ENCODE peak calls at places on chromosomes 7 and 10, in four cellular contexts. One of them, this sample, is unnamed.
A peak's percentile ranks its signal among the peaks of the same experiment; 100 is the strongest.

GRCh38 chr10:102997998-102998397 is 79.9 kb downstream of the CNNM2 start:
- DNase-seq in HT-29: no peak
- DNase-seq in substantia nigra: no peak
- DNase-seq in ELR: no peak
- DNase-seq in this sample: no peak

GRCh38 chr7:20214787-20215669 is 2.2 kb downstream of the MACC1 start:
- DNase-seq in HT-29: peak; percentile 60
- DNase-seq in substantia nigra: no peak
- DNase-seq in ELR: no peak
- DNase-seq in this sample: no peak

GRCh38 chr7:151017953-151018420 is 6.3 kb downstream of the ATG9B start:
- DNase-seq in HT-29: peak; percentile 63
- DNase-seq in substantia nigra: peak; percentile 31
- DNase-seq in ELR: peak; percentile 57
- DNase-seq in this sample: no peak

GRCh38 chr10:31771345-31771831 is 157.2 kb downstream of the ARHGAP12 start:
- DNase-seq in HT-29: no peak
- DNase-seq in substantia nigra: no peak
- DNase-seq in ELR: peak; percentile 61
- DNase-seq in this sample: no peak

GRCh38 chr10:6136215-6137201 is 47.7 kb downstream of the RBM17 start:
- DNase-seq in HT-29: no peak
- DNase-seq in substantia nigra: no peak
- DNase-seq in ELR: peak; percentile 94
- DNase-seq in this sample: no peak

GRCh38 chr7:134828361-134828760 is 48.9 kb downstream of the CALD1 start:
- DNase-seq in HT-29: no peak
- DNase-seq in substantia nigra: no peak
- DNase-seq in ELR: no peak
- DNase-seq in this sample: no peak

GRCh38 chr10:6163364-6164270 is 39.1 kb upstream of the PFKFB3 start:
- DNase-seq in HT-29: peak; percentile 88
- DNase-seq in substantia nigra: peak; percentile 89
- DNase-seq in ELR: peak; percentile 88
- DNase-seq in this sample: peak; percentile 77

GRCh38 chr10:43202224-43202656 is 64.0 kb downstream of the CSGALNACT2 start:
- DNase-seq in HT-29: peak; percentile 25
- DNase-seq in substantia nigra: no peak
- DNase-seq in ELR: peak; percentile 42
- DNase-seq in this sample: no peak

GRCh38 chr10:16843252-16843870 is 26.1 kb upstream of the RSU1 start:
- DNase-seq in HT-29: peak; percentile 75
- DNase-seq in substantia nigra: no peak
- DNase-seq in ELR: peak; percentile 93
- DNase-seq in this sample: no peak

GRCh38 chr10:129713659-129714265 is 246.7 kb downstream of the MGMT start:
- DNase-seq in HT-29: no peak
- DNase-seq in substantia nigra: no peak
- DNase-seq in ELR: no peak
- DNase-seq in this sample: no peak

This sample was measured in NK-92 treated with Interleukin-12 subunit alpha and Interleukin-12 subunit beta, amount 100 ng/mL, for 24 hours.